ENCODE peak calls at places on chromosomes 7 and 10, in five cellular contexts. K is neuronal stem cell, M is mesenchymal stem cell, H is H9, G is trophoblast cell. O is an unnamed sample.

GRCh38 chr7:134632937-134633540 is 13.6 kb upstream of the BPGM start:
- DNase-seq in K (peak; percentile 30), M (peak; percentile 63), H (no peak), G (peak; percentile 42), O (no peak)

GRCh38 chr7:7433736-7434260 is 101.9 kb downstream of the COL28A1 start:
- DNase-seq in K (no peak), M (no peak), H (no peak), G (no peak), O (no peak)

GRCh38 chr10:12668634-12669033 is 319.3 kb downstream of the CAMK1D start:
- DNase-seq in K (no peak), M (no peak), H (no peak), G (no peak), O (no peak)

GRCh38 chr7:45998506-45998905 is 77.4 kb upstream of the IGFBP3 start:
- DNase-seq in K (no peak), M (no peak), H (no peak), G (no peak), O (no peak)

GRCh38 chr10:58836991-58837390 is 324.3 kb downstream of the BICC1 start:
- DNase-seq in K (no peak), M (no peak), H (no peak), G (no peak), O (no peak)

GRCh38 chr10:124007773-124008145 is 85.6 kb downstream of the CHST15 start:
- DNase-seq in K (no peak), M (no peak), H (no peak), G (no peak), O (no peak)

GRCh38 chr10:122561212-122561611 is 658 bp downstream of the DMBT1 start:
- DNase-seq in K (no peak), M (peak; percentile 44), H (no peak), G (peak; percentile 57), O (no peak)

GRCh38 chr7:77382532-77382931 is 33.6 kb downstream of the GSAP start:
- DNase-seq in K (no peak), M (no peak), H (no peak), G (no peak), O (no peak)

GRCh38 chr7:97317575-97317974 is 200.1 kb downstream of the SDHAF3 start:
- DNase-seq in K (no peak), M (no peak), H (no peak), G (no peak), O (no peak)

GRCh38 chr7:104198673-104199278 is 9.0 kb downstream of the ORC5 start:
- DNase-seq in K (no peak), M (no peak), H (no peak), G (no peak), O (no peak)

GRCh38 chr7:24907311-24907886 is 72.6 kb downstream of the OSBPL3 start:
- DNase-seq in K (no peak), M (peak; percentile 59), H (no peak), G (no peak), O (no peak)

GRCh38 chr10:68831961-68832455 is 4.7 kb downstream of the STOX1 start:
- DNase-seq in K (no peak), M (no peak), H (no peak), G (no peak), O (no peak)

GRCh38 chr7:151687523-151688235 is 168.0 kb upstream of the RHEB start:
- DNase-seq in K (peak; percentile 39), M (peak; percentile 95), H (peak; percentile 88), G (peak; percentile 93), O (peak; percentile 80)

GRCh38 chr7:36217211-36217960 is 64.3 kb downstream of the EEPD1 start:
- DNase-seq in K (no peak), M (no peak), H (no peak), G (no peak), O (no peak)

GRCh38 chr7:16015981-16016380 is 329.5 kb upstream of the MEOX2 start:
- DNase-seq in K (no peak), M (no peak), H (no peak), G (no peak), O (no peak)

GRCh38 chr7:133571066-133571465 is 318.2 kb downstream of the EXOC4 start:
- DNase-seq in K (no peak), M (no peak), H (no peak), G (no peak), O (no peak)

GRCh38 chr7:132739271-132739955 is 163.1 kb upstream of the PLXNA4 start:
- DNase-seq in K (no peak), M (peak; percentile 18), H (no peak), G (no peak), O (no peak)

GRCh38 chr10:99994801-99995200 is 14.9 kb downstream of the DNMBP start:
- DNase-seq in K (no peak), M (no peak), H (no peak), G (no peak), O (no peak)
- H2BK12ac ChIP-seq in K (no peak overlapping the region), M (no peak overlapping the region), H (no peak overlapping the region), G (no peak overlapping the region), O (no peak overlapping the region)

DNA sequence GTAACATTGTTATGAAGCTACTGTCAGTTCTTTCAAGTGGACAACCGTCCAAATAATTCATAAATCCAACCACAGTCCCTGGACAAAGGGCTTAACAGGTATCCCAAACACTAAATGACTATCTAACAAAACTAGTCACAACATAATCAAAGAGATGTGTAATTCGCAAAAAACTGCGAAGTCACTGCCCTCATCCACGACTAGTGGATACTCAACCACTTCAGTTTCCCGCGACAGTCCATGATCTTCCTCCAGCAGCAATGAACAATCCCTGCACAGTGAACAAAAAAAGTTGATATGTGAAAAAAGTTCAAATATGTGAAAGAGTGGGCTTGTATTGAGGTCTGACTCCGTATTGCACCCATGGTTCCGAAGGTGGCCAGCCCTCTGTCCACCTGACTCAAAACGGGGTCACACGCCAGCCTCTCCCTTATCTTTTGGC is 284 bp downstream of the DCLRE1A start:
- DNase-seq in K (peak; percentile 14), M (peak; percentile 31), H (no peak), G (peak; percentile 1), O (no peak)
- H2BK12ac ChIP-seq in K (no peak overlapping the region), M (no peak overlapping the region), H (no peak overlapping the region), G (no peak overlapping the region), O (peak overlapping the region; percentile 20)

GRCh38 chr7:150361402-150361801 is 7.2 kb upstream of the REPIN1 start:
- DNase-seq in K (no peak), M (no peak), H (peak; percentile 40), G (no peak), O (no peak)

GRCh38 chr7:150363872-150364271 is 4.8 kb upstream of the REPIN1 start:
- DNase-seq in K (no peak), M (no peak), H (no peak), G (no peak), O (no peak)

GRCh38 chr7:150360682-150361058 is 8.0 kb upstream of the REPIN1 start:
- DNase-seq in K (no peak), M (no peak), H (no peak), G (no peak), O (no peak)

GRCh38 chr7:150361807-150362621 is 6.6 kb upstream of the REPIN1 start:
- DNase-seq in K (no peak), M (no peak), H (no peak), G (no peak), O (no peak)

DNA sequence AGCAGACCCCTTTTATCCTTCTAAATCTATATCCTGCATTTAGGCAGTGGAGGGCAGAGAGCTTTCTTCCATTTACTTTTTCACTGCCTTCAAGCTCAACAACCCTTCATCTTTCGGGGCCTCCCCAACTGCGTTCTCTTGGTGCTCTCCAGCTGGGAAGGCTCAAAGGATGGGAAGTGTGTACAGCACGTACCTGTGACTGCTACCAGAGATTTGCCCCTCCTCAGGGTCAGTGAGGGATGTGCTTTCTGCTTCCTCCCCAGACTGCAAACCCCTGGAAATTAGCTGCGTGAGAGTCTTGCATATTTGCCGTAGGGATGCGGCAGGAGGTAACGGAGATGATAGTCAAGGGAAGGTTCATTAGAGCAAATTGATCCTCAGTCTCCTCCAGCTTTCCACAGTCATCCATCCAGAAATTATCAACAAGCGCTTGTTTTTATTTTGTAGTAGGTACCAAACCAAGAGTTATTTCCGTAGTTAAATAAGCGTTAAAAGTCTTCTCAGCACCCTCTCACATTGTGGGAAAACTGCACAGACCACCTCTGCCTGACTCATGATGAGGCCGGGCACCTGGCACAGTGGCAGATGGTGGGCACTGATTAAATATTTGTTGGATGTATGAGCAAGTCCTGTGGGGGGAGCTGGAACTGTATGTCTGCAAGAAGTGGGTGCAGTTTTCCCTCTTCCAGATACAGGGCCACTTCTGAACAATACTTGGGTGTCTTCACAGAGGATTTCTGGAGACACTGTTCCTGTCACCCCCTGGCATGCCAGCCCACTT is 5.4 kb upstream of the REPIN1 start:
- DNase-seq in K (no peak), M (no peak), H (no peak), G (no peak), O (no peak)
- H2BK12ac ChIP-seq in K (no peak overlapping the region), M (peak overlapping the region; percentile 33), H (no peak overlapping the region), G (peak overlapping the region; percentile 81), O (peak overlapping the region; percentile 97)

GRCh38 chr7:33761440-33762080 is 143.8 kb upstream of the BMPER start:
- DNase-seq in K (no peak), M (peak; percentile 79), H (no peak), G (no peak), O (no peak)
- H2BK12ac ChIP-seq in K (no peak overlapping the region), M (no peak overlapping the region), H (no peak overlapping the region), G (no peak overlapping the region), O (no peak overlapping the region)

GRCh38 chr7:145224775-145225174 is 388.9 kb upstream of the TPK1 start:
- DNase-seq in K (no peak), M (no peak), H (peak; percentile 33), G (no peak), O (no peak)
- H2BK12ac ChIP-seq in K (no peak overlapping the region), M (no peak overlapping the region), H (no peak overlapping the region), G (no peak overlapping the region), O (no peak overlapping the region)

GRCh38 chr7:75054744-75055527 is 18.7 kb downstream of the RCC1L start:
- DNase-seq in K (no peak), M (peak; percentile 92), H (no peak), G (peak; percentile 42), O (no peak)
- H2BK12ac ChIP-seq in K (no peak overlapping the region), M (no peak overlapping the region), H (no peak overlapping the region), G (no peak overlapping the region), O (no peak overlapping the region)

O was measured in H1.